ENCODE peak calls at places on chromosomes 7 and 10, in ten cellular contexts. C, T, Z, W, A, Q, O, P, V and S are unnamed samples.

GRCh38 chr10:128210215-128211063 is 84.2 kb upstream of the MKI67 start:
- DNase-seq in C (peak), T (no peak), Z (no peak), W (peak), A (peak), Q (peak), O (peak), P (peak), V (peak), S (peak)

GRCh38 chr7:19107142-19107391 is 10.4 kb downstream of the TWIST1 start:
- DNase-seq in C (no peak), T (no peak), Z (no peak), W (no peak), A (no peak), Q (no peak), O (no peak), P (no peak), V (no peak), S (no peak)

GRCh38 chr7:71793251-71793650 is 618.9 kb downstream of the CALN1 start:
- DNase-seq in C (no peak), T (no peak), Z (no peak), W (no peak), A (no peak), Q (no peak), O (no peak), P (no peak), V (no peak), S (no peak)

GRCh38 chr7:31175672-31176071 is 123.6 kb downstream of the ADCYAP1R1 start:
- DNase-seq in C (no peak), T (peak), Z (no peak), W (no peak), A (no peak), Q (no peak), O (no peak), P (no peak), V (peak), S (no peak)

GRCh38 chr7:42154168-42154567 is 82.8 kb downstream of the GLI3 start:
- DNase-seq in C (no peak), T (no peak), Z (no peak), W (no peak), A (no peak), Q (no peak), O (no peak), P (no peak), V (no peak), S (no peak)

GRCh38 chr7:22853674-22854157 is 31.1 kb upstream of the TOMM7 start:
- DNase-seq in C (peak), T (peak), Z (no peak), W (no peak), A (no peak), Q (no peak), O (peak), P (no peak), V (no peak), S (no peak)

GRCh38 chr7:71137479-71137878 is 5.5 kb downstream of the GALNT17 start:
- DNase-seq in C (no peak), T (no peak), Z (no peak), W (no peak), A (no peak), Q (no peak), O (no peak), P (no peak), V (no peak), S (no peak)

GRCh38 chr7:45267262-45267661 is 109.7 kb downstream of the RAMP3 start:
- DNase-seq in C (no peak), T (no peak), Z (no peak), W (no peak), A (no peak), Q (no peak), O (peak), P (no peak), V (peak), S (no peak)

GRCh38 chr7:44709945-44710596 is 38.6 kb upstream of the ZMIZ2 start:
- DNase-seq in C (no peak), T (no peak), Z (no peak), W (no peak), A (no peak), Q (no peak), O (no peak), P (no peak), V (no peak), S (no peak)

GRCh38 chr7:158060216-158060615 is 527.4 kb downstream of the PTPRN2 start:
- DNase-seq in C (no peak), T (no peak), Z (no peak), W (no peak), A (no peak), Q (no peak), O (no peak), P (no peak), V (no peak), S (no peak)

GRCh38 chr10:78868456-78868855 is 200.3 kb upstream of the ZMIZ1 start:
- DNase-seq in C (peak), T (no peak), Z (no peak), W (no peak), A (no peak), Q (no peak), O (no peak), P (no peak), V (no peak), S (no peak)

GRCh38 chr7:47361746-47362215 is 220.1 kb downstream of the TNS3 start:
- DNase-seq in C (no peak), T (no peak), Z (no peak), W (no peak), A (no peak), Q (no peak), O (peak), P (peak), V (peak), S (no peak)

GRCh38 chr10:62076872-62077271 is 175.4 kb downstream of the ARID5B start:
- DNase-seq in C (no peak), T (no peak), Z (no peak), W (no peak), A (no peak), Q (no peak), O (peak), P (no peak), V (peak), S (no peak)

GRCh38 chr10:66964946-66965345 is 39.1 kb downstream of the LRRTM3 start:
- DNase-seq in C (no peak), T (no peak), Z (no peak), W (no peak), A (no peak), Q (no peak), O (no peak), P (no peak), V (no peak), S (no peak)

GRCh38 chr7:143288836-143289235 is 685 bp downstream of the CASP2 start:
- DNase-seq in C (no peak), T (peak), Z (no peak), W (no peak), A (no peak), Q (no peak), O (no peak), P (no peak), V (peak), S (no peak)

GRCh38 chr7:14507617-14508016 is 394.9 kb downstream of the DGKB start:
- DNase-seq in C (no peak), T (no peak), Z (no peak), W (no peak), A (no peak), Q (no peak), O (no peak), P (no peak), V (peak), S (peak)

GRCh38 chr10:5482016-5482415 is 17.4 kb downstream of the CALML5 start:
- DNase-seq in C (no peak), T (no peak), Z (no peak), W (no peak), A (no peak), Q (no peak), O (no peak), P (no peak), V (no peak), S (no peak)

GRCh38 chr7:29770371-29770770 is 35.9 kb upstream of the WIPF3 start:
- DNase-seq in C (no peak), T (no peak), Z (no peak), W (no peak), A (no peak), Q (no peak), O (no peak), P (no peak), V (no peak), S (no peak)

GRCh38 chr10:11579885-11580284 is 31.6 kb downstream of the USP6NL start:
- DNase-seq in C (no peak), T (no peak), Z (no peak), W (no peak), A (no peak), Q (no peak), O (no peak), P (no peak), V (no peak), S (no peak)

GRCh38 chr7:92781117-92781720 is 55.2 kb downstream of the CDK6 start:
- DNase-seq in C (no peak), T (no peak), Z (peak), W (no peak), A (peak), Q (no peak), O (no peak), P (no peak), V (no peak), S (peak)

GRCh38 chr10:133405844-133406527 is 12.0 kb downstream of the MTG1 start:
- DNase-seq in C (no peak), T (no peak), Z (no peak), W (no peak), A (no peak), Q (no peak), O (peak), P (no peak), V (no peak), S (no peak)

GRCh38 chr7:78473011-78473410 is 674.4 kb downstream of the PHTF2 start:
- DNase-seq in C (no peak), T (no peak), Z (no peak), W (no peak), A (no peak), Q (no peak), O (no peak), P (peak), V (no peak), S (no peak)

GRCh38 chr10:61628875-61629513 is 33.7 kb upstream of the CABCOCO1 start:
- DNase-seq in C (no peak), T (no peak), Z (no peak), W (peak), A (no peak), Q (no peak), O (peak), P (peak), V (peak), S (no peak)

GRCh38 chr10:3494131-3494878 is 290.7 kb downstream of the KLF6 start:
- DNase-seq in C (no peak), T (no peak), Z (no peak), W (no peak), A (no peak), Q (no peak), O (peak), P (no peak), V (no peak), S (no peak)

GRCh38 chr10:99661370-99661749 is 2.1 kb downstream of the ENTPD7 start:
- DNase-seq in C (no peak), T (no peak), Z (no peak), W (peak), A (no peak), Q (no peak), O (peak), P (peak), V (peak), S (no peak)

GRCh38 chr10:48550071-48550691 is 54.7 kb downstream of the ARHGAP22 start:
- DNase-seq in C (no peak), T (no peak), Z (no peak), W (no peak), A (no peak), Q (no peak), O (no peak), P (no peak), V (no peak), S (no peak)

GRCh38 chr10:101291254-101292193 is 62.3 kb upstream of the LBX1 start:
- DNase-seq in C (peak), T (peak), Z (peak), W (peak), A (peak), Q (peak), O (no peak), P (no peak), V (peak), S (no peak)

GRCh38 chr7:138247568-138248328 is 171.5 kb downstream of the AKR1D1 start:
- DNase-seq in C (no peak), T (no peak), Z (no peak), W (no peak), A (no peak), Q (no peak), O (peak), P (no peak), V (no peak), S (no peak)

GRCh38 chr10:70480254-70480861 is 1.8 kb downstream of the PALD1 start:
- DNase-seq in C (no peak), T (peak), Z (no peak), W (no peak), A (no peak), Q (no peak), O (no peak), P (no peak), V (no peak), S (no peak)

GRCh38 chr10:13820591-13821377 is 234.0 kb downstream of the PRPF18 start:
- DNase-seq in C (no peak), T (peak), Z (no peak), W (no peak), A (no peak), Q (no peak), O (no peak), P (no peak), V (no peak), S (no peak)

GRCh38 chr7:25849361-25850184 is 302.4 kb upstream of the NFE2L3 start:
- DNase-seq in C (no peak), T (no peak), Z (no peak), W (peak), A (no peak), Q (no peak), O (peak), P (peak), V (peak), S (no peak)

GRCh38 chr7:18566829-18567228 is 71.3 kb downstream of the HDAC9 start:
- DNase-seq in C (no peak), T (peak), Z (no peak), W (no peak), A (no peak), Q (no peak), O (no peak), P (no peak), V (no peak), S (no peak)

GRCh38 chr10:79050896-79051555 is 17.7 kb upstream of the ZMIZ1 start:
- DNase-seq in C (no peak), T (no peak), Z (no peak), W (no peak), A (no peak), Q (peak), O (peak), P (no peak), V (no peak), S (peak)

GRCh38 chr7:2529161-2530075 is 9.8 kb downstream of the LFNG start:
- DNase-seq in C (no peak), T (peak), Z (peak), W (no peak), A (peak), Q (peak), O (peak), P (no peak), V (peak), S (no peak)

GRCh38 chr10:76152186-76152585 is 720.8 kb downstream of the LRMDA start:
- DNase-seq in C (no peak), T (no peak), Z (no peak), W (no peak), A (no peak), Q (no peak), O (no peak), P (no peak), V (no peak), S (no peak)